ENCODE peak calls at places on chromosomes 7 and 10, in four cellular contexts. T is cardiac fibroblast; L is naive B cell; D is stimulated activated CD4-positive, alpha-beta T cell treated with anti-CD3 and anti-CD28 coated beads, Interleukin-15, amount 100 ng/mL, for 1 hour. I is an unnamed sample.

GRCh38 chr10:121791761-121792160 is 136.1 kb downstream of the ATE1 start:
- DNase-seq in T (peak; percentile 78), L (no peak), D (no peak), I (no peak)

GRCh38 chr10:49526624-49527023 is 12.3 kb downstream of the ERCC6 start:
- DNase-seq in T (peak; percentile 66), L (no peak), D (no peak), I (no peak)

GRCh38 chr7:80783688-80784327 is 135.0 kb downstream of the SEMA3C start:
- DNase-seq in T (peak; percentile 85), L (no peak), D (no peak), I (no peak)

GRCh38 chr7:134703241-134703594 is 56.6 kb downstream of the BPGM start:
- DNase-seq in T (no peak), L (no peak), D (no peak), I (no peak)

GRCh38 chr7:7439564-7439963 is 96.1 kb downstream of the COL28A1 start:
- DNase-seq in T (no peak), L (no peak), D (no peak), I (no peak)

GRCh38 chr10:22723343-22723779 is 9.0 kb upstream of the PIP4K2A start:
- DNase-seq in T (no peak), L (peak; percentile 76), D (no peak), I (no peak)

GRCh38 chr7:75989084-75989725 is 5.2 kb downstream of the TMEM120A start:
- DNase-seq in T (no peak), L (no peak), D (no peak), I (no peak)

GRCh38 chr7:11153694-11154093 is 180.0 kb downstream of the PHF14 start:
- DNase-seq in T (no peak), L (no peak), D (no peak), I (no peak)

GRCh38 chr7:151205749-151206148 is 4.5 kb downstream of the H2BK1 start:
- DNase-seq in T (no peak), L (no peak), D (no peak), I (no peak)

GRCh38 chr7:155752756-155753445 is 59.4 kb downstream of the SHH start:
- DNase-seq in T (no peak), L (no peak), D (no peak), I (no peak)

GRCh38 chr7:25847331-25848070 is 304.5 kb upstream of the NFE2L3 start:
- DNase-seq in T (peak; percentile 79), L (no peak), D (no peak), I (no peak)

GRCh38 chr10:27383595-27384542 is 120.2 kb upstream of the RAB18 start:
- DNase-seq in T (no peak), L (no peak), D (no peak), I (no peak)

GRCh38 chr10:118742787-118743186 is 12.0 kb downstream of the CACUL1 start:
- DNase-seq in T (peak; percentile 45), L (no peak), D (no peak), I (no peak)

GRCh38 chr10:113060221-113061053 is 110.4 kb downstream of the TCF7L2 start:
- DNase-seq in T (peak; percentile 47), L (no peak), D (no peak), I (no peak)

GRCh38 chr7:26329520-26330269 is 38.0 kb downstream of the SNX10 start:
- DNase-seq in T (no peak), L (peak; percentile 39), D (no peak), I (no peak)

GRCh38 chr10:111107023-111107422 is 30.2 kb downstream of the ADRA2A start:
- DNase-seq in T (no peak), L (no peak), D (no peak), I (no peak)

GRCh38 chr10:113558336-113558735 is 5.5 kb downstream of the HABP2 start:
- DNase-seq in T (no peak), L (no peak), D (no peak), I (no peak)

GRCh38 chr7:86833360-86833759 is 189.7 kb downstream of the GRM3 start:
- DNase-seq in T (no peak), L (no peak), D (no peak), I (no peak)

GRCh38 chr10:125266966-125267365 is 106.6 kb upstream of the CTBP2 start:
- DNase-seq in T (no peak), L (no peak), D (no peak), I (no peak)

GRCh38 chr7:30859940-30860623 is 51.6 kb upstream of the AQP1 start:
- DNase-seq in T (no peak), L (no peak), D (no peak), I (no peak)

GRCh38 chr7:88306590-88307048 is at the start of gene STEAP4:
- DNase-seq in T (peak; percentile 72), L (no peak), D (no peak), I (no peak)

GRCh38 chr7:151707757-151708156 is 169.2 kb downstream of the PRKAG2 start:
- DNase-seq in T (no peak), L (no peak), D (no peak), I (no peak)

GRCh38 chr10:126061526-126061925 is 165.2 kb downstream of the FANK1 start:
- DNase-seq in T (no peak), L (no peak), D (no peak), I (no peak)